ENCODE peak calls at places on chromosomes 13 and 19, in four cellular contexts. One of them, this sample, is unnamed.

GRCh38 chr13:36612242-36612641 is 61.6 kb upstream of the SERTM1 start:
- DNase-seq in fibroblast of lung: no peak
- DNase-seq in mammary epithelial cell: no peak
- DNase-seq in HCT116: no peak
- DNase-seq in this sample: no peak

GRCh38 chr19:14107581-14108461 is 9.7 kb downstream of the PRKACA start:
- DNase-seq in HCT116: no peak
- DNase-seq in mammary epithelial cell: no peak
- DNase-seq in fibroblast of lung: no peak
- DNase-seq in this sample: peak

GRCh38 chr19:34766386-34766785 is 6.6 kb downstream of the ZNF599 start:
- DNase-seq in fibroblast of lung: no peak
- DNase-seq in mammary epithelial cell: no peak
- DNase-seq in HCT116: no peak
- DNase-seq in this sample: no peak

GRCh38 chr19:38869836-38870607 is 8.1 kb downstream of the RINL start:
- DNase-seq in HCT116: no peak
- DNase-seq in mammary epithelial cell: peak
- DNase-seq in fibroblast of lung: peak
- DNase-seq in this sample: peak

GRCh38 chr19:10625762-10626138 is 397 bp downstream of the SLC44A2 start:
- DNase-seq in mammary epithelial cell: no peak
- DNase-seq in HCT116: no peak
- DNase-seq in fibroblast of lung: no peak
- DNase-seq in this sample: no peak

GRCh38 chr19:46471778-46472543 is 598 bp upstream of the PNMA8A start:
- DNase-seq in HCT116: no peak
- DNase-seq in fibroblast of lung: no peak
- DNase-seq in mammary epithelial cell: no peak
- DNase-seq in this sample: no peak

GRCh38 chr19:40592170-40592569 is 9.0 kb upstream of the LTBP4 start:
- DNase-seq in mammary epithelial cell: peak
- DNase-seq in HCT116: no peak
- DNase-seq in fibroblast of lung: peak
- DNase-seq in this sample: peak

GRCh38 chr13:112776971-112777370 is 87.1 kb downstream of the ATP11A start:
- DNase-seq in HCT116: no peak
- DNase-seq in fibroblast of lung: no peak
- DNase-seq in mammary epithelial cell: no peak
- DNase-seq in this sample: no peak

GRCh38 chr13:85806553-85807175 is 7.4 kb upstream of the SLITRK6 start:
- DNase-seq in mammary epithelial cell: peak
- DNase-seq in HCT116: peak
- DNase-seq in fibroblast of lung: peak
- DNase-seq in this sample: peak

GRCh38 chr13:114142640-114143490 is 10.4 kb upstream of the RASA3 start:
- DNase-seq in HCT116: no peak
- DNase-seq in fibroblast of lung: peak
- DNase-seq in mammary epithelial cell: no peak
- DNase-seq in this sample: no peak

GRCh38 chr19:8206147-8207087 is 2.8 kb upstream of the CERS4 start:
- DNase-seq in fibroblast of lung: no peak
- DNase-seq in HCT116: no peak
- DNase-seq in mammary epithelial cell: no peak
- DNase-seq in this sample: no peak

GRCh38 chr13:114161644-114162532 is 17.2 kb upstream of the CFAP97D2 start:
- DNase-seq in mammary epithelial cell: no peak
- DNase-seq in HCT116: no peak
- DNase-seq in fibroblast of lung: peak
- DNase-seq in this sample: peak

GRCh38 chr13:51360489-51360888 is 21.0 kb downstream of the SERPINE3 start:
- DNase-seq in mammary epithelial cell: no peak
- DNase-seq in fibroblast of lung: no peak
- DNase-seq in HCT116: no peak
- DNase-seq in this sample: no peak

GRCh38 chr19:15666186-15666585 is 6.7 kb upstream of the CYP4F12 start:
- DNase-seq in fibroblast of lung: no peak
- DNase-seq in HCT116: no peak
- DNase-seq in mammary epithelial cell: no peak
- DNase-seq in this sample: no peak

GRCh38 chr19:1488282-1488601 is 1.9 kb downstream of the PCSK4 start:
- DNase-seq in fibroblast of lung: no peak
- DNase-seq in mammary epithelial cell: no peak
- DNase-seq in HCT116: no peak
- DNase-seq in this sample: no peak

GRCh38 chr19:43641333-43641732 is 1.7 kb upstream of the CADM4 start:
- DNase-seq in mammary epithelial cell: no peak
- DNase-seq in fibroblast of lung: no peak
- DNase-seq in HCT116: no peak
- DNase-seq in this sample: no peak

GRCh38 chr13:78596701-78597550 is 6.4 kb downstream of the POU4F1 start:
- DNase-seq in fibroblast of lung: peak
- DNase-seq in mammary epithelial cell: no peak
- DNase-seq in HCT116: no peak
- DNase-seq in this sample: no peak
- TF ChIP-seq EZH2 in fibroblast of lung: peak
- TF ChIP-seq EZH2 in mammary epithelial cell: peak
- TF ChIP-seq EZH2 in HCT116: no peak
- TF ChIP-seq EZH2 in this sample: peak

GRCh38 chr13:27141746-27142145 is 29.9 kb downstream of the USP12 start:
- DNase-seq in fibroblast of lung: no peak
- DNase-seq in HCT116: no peak
- DNase-seq in mammary epithelial cell: no peak
- DNase-seq in this sample: no peak

GRCh38 chr13:27151798-27152599 is 19.6 kb downstream of the USP12 start:
- DNase-seq in fibroblast of lung: no peak
- DNase-seq in mammary epithelial cell: peak
- DNase-seq in HCT116: no peak
- DNase-seq in this sample: no peak

GRCh38 chr13:27148900-27149299 is 22.7 kb downstream of the USP12 start:
- DNase-seq in mammary epithelial cell: no peak
- DNase-seq in HCT116: no peak
- DNase-seq in fibroblast of lung: no peak
- DNase-seq in this sample: no peak

GRCh38 chr13:27149702-27150101 is 21.9 kb downstream of the USP12 start:
- DNase-seq in mammary epithelial cell: no peak
- DNase-seq in fibroblast of lung: no peak
- DNase-seq in HCT116: no peak
- DNase-seq in this sample: no peak

DNA sequence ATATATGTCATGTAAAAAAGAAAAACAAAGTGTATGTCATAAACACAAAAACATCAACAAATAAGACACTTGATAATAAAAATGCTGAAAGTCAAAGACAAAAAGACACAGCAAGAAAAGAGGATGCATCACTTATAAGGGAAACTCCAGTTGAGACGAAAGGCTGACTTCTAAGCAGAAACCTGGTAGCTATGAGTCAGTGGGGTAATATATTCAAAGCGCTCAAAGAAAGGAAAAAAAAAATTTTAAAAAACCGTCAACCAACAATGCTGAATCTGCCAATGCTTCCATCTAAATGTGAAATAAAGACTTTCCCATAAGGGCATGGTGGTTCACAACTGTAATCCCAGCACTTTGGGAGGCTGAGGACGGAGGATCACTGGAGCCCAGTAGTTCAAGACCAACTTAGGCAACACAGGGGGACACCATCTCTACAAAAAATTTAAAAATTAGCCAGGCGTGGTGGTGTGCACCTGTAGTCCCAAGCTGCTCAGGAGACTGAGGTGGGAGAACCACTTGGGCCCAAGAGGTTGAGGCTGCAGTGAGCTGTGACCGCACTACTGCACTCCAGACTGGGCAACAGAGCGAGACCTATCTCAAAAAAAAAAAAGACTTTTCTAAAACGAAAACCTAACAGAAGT is 24.0 kb downstream of the USP12 start:
- DNase-seq in fibroblast of lung: no peak
- DNase-seq in mammary epithelial cell: peak
- DNase-seq in HCT116: no peak
- DNase-seq in this sample: no peak
- TF ChIP-seq EZH2 in fibroblast of lung: no peak
- TF ChIP-seq EZH2 in mammary epithelial cell: no peak
- TF ChIP-seq EZH2 in HCT116: no peak
- TF ChIP-seq EZH2 in this sample: no peak

DNA sequence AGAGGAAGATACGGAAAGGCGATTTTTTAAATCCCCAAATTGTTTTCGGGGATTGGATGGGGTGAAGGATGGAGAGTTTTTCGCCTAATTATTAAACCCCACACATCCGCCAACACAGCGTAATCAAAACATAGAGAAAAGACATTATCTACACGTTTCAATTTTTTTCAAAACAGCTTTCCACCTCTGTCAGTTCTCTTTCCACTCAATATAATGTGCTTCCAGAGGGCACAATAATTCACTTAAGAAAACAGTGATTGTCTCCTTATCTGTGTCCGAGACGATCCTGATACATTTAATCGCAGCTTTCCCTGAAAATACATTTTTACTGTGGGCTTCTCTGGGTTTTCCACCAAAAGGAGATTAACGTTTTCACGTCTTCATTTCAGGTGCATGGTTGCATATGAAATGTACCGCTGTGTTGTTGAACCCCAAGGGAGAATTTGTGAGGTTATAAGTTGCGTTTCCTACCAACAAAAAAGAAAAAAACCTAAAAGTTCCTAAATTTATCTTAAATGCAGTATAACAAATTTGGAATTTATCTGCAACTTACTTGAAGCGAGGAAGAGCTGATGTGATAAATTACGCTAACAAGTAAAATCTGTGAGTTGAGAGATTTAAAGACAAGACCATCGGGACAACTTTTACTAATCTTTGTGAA is 625 bp upstream of the OBI1 start:
- DNase-seq in fibroblast of lung: no peak
- DNase-seq in HCT116: no peak
- DNase-seq in mammary epithelial cell: peak
- DNase-seq in this sample: peak
- TF ChIP-seq EZH2 in fibroblast of lung: no peak
- TF ChIP-seq EZH2 in HCT116: no peak
- TF ChIP-seq EZH2 in mammary epithelial cell: no peak
- TF ChIP-seq EZH2 in this sample: no peak

GRCh38 chr13:101416181-101417042 is at the start of gene NALCN:
- DNase-seq in mammary epithelial cell: peak
- DNase-seq in fibroblast of lung: peak
- DNase-seq in HCT116: no peak
- DNase-seq in this sample: peak
- TF ChIP-seq EZH2 in mammary epithelial cell: no peak
- TF ChIP-seq EZH2 in fibroblast of lung: no peak
- TF ChIP-seq EZH2 in HCT116: no peak
- TF ChIP-seq EZH2 in this sample: no peak

GRCh38 chr13:44044544-44045178 is 165.0 kb downstream of the LACC1 start:
- DNase-seq in mammary epithelial cell: no peak
- DNase-seq in HCT116: no peak
- DNase-seq in fibroblast of lung: no peak
- DNase-seq in this sample: no peak
- TF ChIP-seq EZH2 in mammary epithelial cell: no peak
- TF ChIP-seq EZH2 in HCT116: no peak
- TF ChIP-seq EZH2 in fibroblast of lung: no peak
- TF ChIP-seq EZH2 in this sample: no peak

DNA sequence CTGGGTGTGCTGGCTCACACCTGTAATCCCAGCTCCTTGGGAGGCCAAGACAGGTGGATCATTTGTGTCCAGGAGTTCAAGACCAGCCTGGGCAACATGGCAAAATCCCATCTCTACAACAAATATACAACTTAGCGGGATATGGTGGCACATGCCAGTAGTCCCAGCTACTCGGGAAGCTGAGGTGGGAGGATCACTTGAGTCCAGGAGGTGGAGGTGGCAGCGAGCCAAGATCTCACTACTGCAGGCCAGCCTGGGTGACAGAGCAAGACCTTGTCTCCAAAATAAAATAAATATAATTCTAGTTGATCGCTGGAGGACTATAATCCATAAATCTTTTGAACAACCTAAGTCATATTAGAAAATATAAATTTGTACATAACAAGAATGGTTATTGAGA is 1061.5 kb upstream of the PCDH9 start:
- DNase-seq in HCT116: no peak
- DNase-seq in fibroblast of lung: no peak
- DNase-seq in mammary epithelial cell: no peak
- DNase-seq in this sample: no peak
- TF ChIP-seq EZH2 in HCT116: no peak
- TF ChIP-seq EZH2 in fibroblast of lung: no peak
- TF ChIP-seq EZH2 in mammary epithelial cell: no peak
- TF ChIP-seq EZH2 in this sample: no peak

GRCh38 chr13:78060966-78061365 is 142.3 kb upstream of the EDNRB start:
- DNase-seq in mammary epithelial cell: no peak
- DNase-seq in fibroblast of lung: no peak
- DNase-seq in HCT116: no peak
- DNase-seq in this sample: no peak
- TF ChIP-seq EZH2 in mammary epithelial cell: no peak
- TF ChIP-seq EZH2 in fibroblast of lung: no peak
- TF ChIP-seq EZH2 in HCT116: no peak
- TF ChIP-seq EZH2 in this sample: no peak

DNA sequence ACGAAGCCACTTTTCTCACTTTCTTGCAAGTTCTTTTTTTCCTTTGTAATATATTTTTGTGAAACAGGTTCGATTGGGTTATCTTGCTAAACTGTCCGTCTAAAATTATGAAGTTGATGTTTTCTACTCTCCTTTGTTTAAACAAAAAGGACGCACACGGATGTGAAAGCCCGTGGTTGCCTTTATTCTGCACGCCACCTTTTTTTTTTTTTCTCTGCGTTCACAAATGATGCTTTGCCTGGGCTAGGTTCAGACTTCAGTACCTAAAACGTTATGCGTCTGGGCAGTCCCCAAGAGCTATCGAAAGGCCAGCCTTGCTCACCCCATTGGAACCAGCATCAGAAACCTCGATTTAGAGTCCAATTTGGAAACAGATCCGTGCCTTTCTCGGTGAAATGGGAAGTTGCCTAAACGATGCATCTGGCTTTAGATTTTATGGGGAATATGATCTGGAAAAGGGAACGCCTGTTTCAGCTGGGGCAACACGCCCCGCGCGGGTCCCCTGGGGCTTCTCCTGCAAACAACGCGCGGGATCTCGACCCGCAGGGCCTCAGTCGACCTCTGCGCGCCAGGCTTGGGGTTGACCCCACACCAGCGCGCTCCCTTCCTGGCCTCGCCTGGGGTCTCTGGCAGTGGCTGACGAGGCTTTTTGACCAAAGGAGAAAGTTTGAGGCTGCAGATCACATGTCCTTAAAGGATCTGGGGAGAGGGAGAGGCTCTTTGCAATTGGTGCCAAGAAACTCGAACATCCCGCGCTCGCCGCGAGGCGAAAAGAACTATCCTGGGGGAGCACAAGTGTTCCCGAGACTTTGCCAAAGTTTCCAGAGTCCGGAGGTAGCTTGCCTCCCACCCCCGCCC is 114.0 kb downstream of the KCNRG start:
- DNase-seq in mammary epithelial cell: no peak
- DNase-seq in HCT116: no peak
- DNase-seq in fibroblast of lung: no peak
- DNase-seq in this sample: no peak
- TF ChIP-seq EZH2 in mammary epithelial cell: peak
- TF ChIP-seq EZH2 in HCT116: no peak
- TF ChIP-seq EZH2 in fibroblast of lung: no peak
- TF ChIP-seq EZH2 in this sample: no peak